ENCODE peak calls at places on chromosome 19, in nine cellular contexts. K, O, V, Q, S, L, M, A and I are unnamed samples.

GRCh38 chr19:50969413-50969760 is at the start of gene KLK6:
- DNase-seq in O (no peak), K (peak), V (no peak), M (no peak), Q (no peak), S (no peak), L (no peak), A (peak), I (no peak)

GRCh38 chr19:16893686-16893990 is 4.8 kb downstream of the F2RL3 start:
- DNase-seq in L (no peak), O (no peak), M (no peak), S (no peak), A (no peak), Q (no peak), K (no peak), V (no peak), I (peak)

GRCh38 chr19:15733895-15734294 is 3.9 kb upstream of the OR10H3 start:
- DNase-seq in V (no peak), K (no peak), A (no peak), M (no peak), Q (no peak), O (no peak), S (no peak), L (no peak), I (no peak)

GRCh38 chr19:17325881-17326594 is 8.6 kb downstream of the ANO8 start:
- DNase-seq in Q (no peak), V (no peak), M (peak), K (peak), L (no peak), A (peak), S (no peak), O (peak), I (no peak)

GRCh38 chr19:42563352-42564210 is 31.1 kb downstream of the CEACAM8 start:
- DNase-seq in Q (peak), O (no peak), V (no peak), S (peak), K (peak), M (peak), A (no peak), L (peak), I (peak)

GRCh38 chr19:37914908-37915307 is 7.9 kb downstream of the SIPA1L3 start:
- DNase-seq in M (no peak), K (no peak), S (no peak), O (no peak), V (no peak), L (no peak), A (no peak), Q (no peak), I (peak)

GRCh38 chr19:23520441-23520840 is 125.2 kb upstream of the ZNF91 start:
- DNase-seq in A (no peak), S (no peak), Q (no peak), O (no peak), M (no peak), V (no peak), K (no peak), L (no peak), I (no peak)

GRCh38 chr19:45883881-45884681 is 1.9 kb downstream of the IRF2BP1 start:
- DNase-seq in K (no peak), M (no peak), L (no peak), Q (no peak), V (no peak), S (no peak), A (no peak), O (no peak), I (no peak)

GRCh38 chr19:39196320-39196719 is 444 bp upstream of the NCCRP1 start:
- DNase-seq in V (no peak), A (no peak), S (no peak), M (no peak), O (no peak), K (no peak), L (no peak), Q (no peak), I (no peak)

GRCh38 chr19:13417054-13417453 is 89.2 kb downstream of the CACNA1A start:
- DNase-seq in Q (no peak), V (no peak), A (no peak), M (no peak), L (no peak), S (no peak), O (no peak), K (no peak), I (peak)

GRCh38 chr19:46915386-46915785 is 54.6 kb downstream of the ARHGAP35 start:
- DNase-seq in K (no peak), L (no peak), Q (no peak), S (no peak), V (no peak), O (no peak), M (no peak), A (no peak), I (no peak)

GRCh38 chr19:49097453-49098288 is 12.4 kb downstream of the SNRNP70 start:
- DNase-seq in S (peak), L (peak), O (peak), M (peak), K (peak), V (peak), A (peak), Q (no peak), I (peak)

GRCh38 chr19:11187409-11187808 is 9.9 kb downstream of the KANK2 start:
- DNase-seq in M (no peak), O (no peak), Q (no peak), K (no peak), S (no peak), A (no peak), L (no peak), V (no peak), I (peak)

GRCh38 chr19:43589277-43589676 is 6.7 kb downstream of the IRGQ start:
- DNase-seq in S (no peak), M (no peak), A (no peak), Q (no peak), O (no peak), V (no peak), K (no peak), L (no peak), I (no peak)

GRCh38 chr19:11405846-11406643 is 13.1 kb downstream of the RGL3 start:
- DNase-seq in L (no peak), S (no peak), M (no peak), K (no peak), V (no peak), Q (no peak), O (no peak), A (no peak), I (no peak)

GRCh38 chr19:35136977-35137702 is 1.5 kb upstream of the FXYD1 start:
- DNase-seq in L (no peak), A (no peak), M (no peak), V (no peak), K (no peak), Q (no peak), O (no peak), S (no peak), I (peak)